ENCODE peak calls at places on chromosomes 7 and 10, in nine cellular contexts. One of them, this sample, is unnamed.

GRCh38 chr7:28503396-28503795 is 91.1 kb downstream of the CREB5 start:
- DNase-seq in lower lobe of right lung: no peak
- DNase-seq in endothelial cell of umbilical vein: no peak
- DNase-seq in fibroblast of the aortic adventitia: no peak
- DNase-seq in transverse colon: no peak
- DNase-seq in body of pancreas: no peak
- DNase-seq in thoracic aorta: no peak
- DNase-seq in brain microvascular endothelial cell: no peak
- DNase-seq in AG09309: no peak
- DNase-seq in this sample: no peak

GRCh38 chr10:112584276-112584675 is 137.3 kb downstream of the VTI1A start:
- DNase-seq in lower lobe of right lung: no peak
- DNase-seq in endothelial cell of umbilical vein: no peak
- DNase-seq in fibroblast of the aortic adventitia: no peak
- DNase-seq in transverse colon: no peak
- DNase-seq in body of pancreas: no peak
- DNase-seq in thoracic aorta: no peak
- DNase-seq in brain microvascular endothelial cell: no peak
- DNase-seq in AG09309: no peak
- DNase-seq in this sample: no peak

GRCh38 chr7:92635538-92635937 is 45.3 kb upstream of the FAM133B start:
- DNase-seq in lower lobe of right lung: no peak
- DNase-seq in endothelial cell of umbilical vein: no peak
- DNase-seq in fibroblast of the aortic adventitia: no peak
- DNase-seq in transverse colon: no peak
- DNase-seq in body of pancreas: no peak
- DNase-seq in thoracic aorta: no peak
- DNase-seq in brain microvascular endothelial cell: no peak
- DNase-seq in AG09309: no peak
- DNase-seq in this sample: no peak

GRCh38 chr7:143126146-143126545 is 5.7 kb upstream of the PIP start:
- DNase-seq in lower lobe of right lung: no peak
- DNase-seq in endothelial cell of umbilical vein: peak
- DNase-seq in fibroblast of the aortic adventitia: peak
- DNase-seq in transverse colon: no peak
- DNase-seq in body of pancreas: no peak
- DNase-seq in thoracic aorta: no peak
- DNase-seq in brain microvascular endothelial cell: peak
- DNase-seq in AG09309: peak
- DNase-seq in this sample: no peak

GRCh38 chr7:100435401-100436304 is 644 bp downstream of the PPP1R35 start:
- DNase-seq in lower lobe of right lung: peak
- DNase-seq in endothelial cell of umbilical vein: peak
- DNase-seq in fibroblast of the aortic adventitia: no peak
- DNase-seq in transverse colon: peak
- DNase-seq in body of pancreas: peak
- DNase-seq in thoracic aorta: no peak
- DNase-seq in brain microvascular endothelial cell: no peak
- DNase-seq in AG09309: no peak
- DNase-seq in this sample: no peak

GRCh38 chr10:90424730-90425129 is 433.1 kb downstream of the HTR7 start:
- DNase-seq in lower lobe of right lung: no peak
- DNase-seq in endothelial cell of umbilical vein: peak
- DNase-seq in fibroblast of the aortic adventitia: no peak
- DNase-seq in transverse colon: no peak
- DNase-seq in body of pancreas: no peak
- DNase-seq in thoracic aorta: no peak
- DNase-seq in brain microvascular endothelial cell: no peak
- DNase-seq in AG09309: no peak
- DNase-seq in this sample: no peak

GRCh38 chr7:34069676-34070075 is 164.3 kb downstream of the BMPER start:
- DNase-seq in lower lobe of right lung: no peak
- DNase-seq in endothelial cell of umbilical vein: peak
- DNase-seq in fibroblast of the aortic adventitia: peak
- DNase-seq in transverse colon: no peak
- DNase-seq in body of pancreas: no peak
- DNase-seq in thoracic aorta: no peak
- DNase-seq in brain microvascular endothelial cell: peak
- DNase-seq in AG09309: no peak
- DNase-seq in this sample: no peak

GRCh38 chr7:130893441-130893894 is 159.5 kb upstream of the KLF14 start:
- DNase-seq in lower lobe of right lung: no peak
- DNase-seq in endothelial cell of umbilical vein: no peak
- DNase-seq in fibroblast of the aortic adventitia: peak
- DNase-seq in transverse colon: no peak
- DNase-seq in body of pancreas: no peak
- DNase-seq in thoracic aorta: no peak
- DNase-seq in brain microvascular endothelial cell: no peak
- DNase-seq in AG09309: no peak
- DNase-seq in this sample: no peak

GRCh38 chr10:116892873-116893685 is 43.8 kb downstream of the ENO4 start:
- DNase-seq in lower lobe of right lung: no peak
- DNase-seq in endothelial cell of umbilical vein: peak
- DNase-seq in fibroblast of the aortic adventitia: no peak
- DNase-seq in transverse colon: no peak
- DNase-seq in body of pancreas: no peak
- DNase-seq in thoracic aorta: no peak
- DNase-seq in brain microvascular endothelial cell: peak
- DNase-seq in AG09309: no peak
- DNase-seq in this sample: no peak

GRCh38 chr7:87875151-87876039 is 765 bp downstream of the SLC25A40 start:
- DNase-seq in lower lobe of right lung: no peak
- DNase-seq in endothelial cell of umbilical vein: peak
- DNase-seq in fibroblast of the aortic adventitia: no peak
- DNase-seq in transverse colon: peak
- DNase-seq in body of pancreas: peak
- DNase-seq in thoracic aorta: no peak
- DNase-seq in brain microvascular endothelial cell: no peak
- DNase-seq in AG09309: no peak
- DNase-seq in this sample: no peak

GRCh38 chr10:89384474-89385324 is 6.8 kb downstream of the IFIT1B start:
- DNase-seq in lower lobe of right lung: no peak
- DNase-seq in endothelial cell of umbilical vein: no peak
- DNase-seq in fibroblast of the aortic adventitia: no peak
- DNase-seq in transverse colon: no peak
- DNase-seq in body of pancreas: no peak
- DNase-seq in thoracic aorta: no peak
- DNase-seq in brain microvascular endothelial cell: no peak
- DNase-seq in AG09309: no peak
- DNase-seq in this sample: no peak

GRCh38 chr7:133051066-133051465 is 30.8 kb downstream of the CHCHD3 start:
- DNase-seq in lower lobe of right lung: no peak
- DNase-seq in endothelial cell of umbilical vein: no peak
- DNase-seq in fibroblast of the aortic adventitia: peak
- DNase-seq in transverse colon: no peak
- DNase-seq in body of pancreas: peak
- DNase-seq in thoracic aorta: no peak
- DNase-seq in brain microvascular endothelial cell: peak
- DNase-seq in AG09309: no peak
- DNase-seq in this sample: no peak

GRCh38 chr7:70325509-70326101 is 727.3 kb downstream of the AUTS2 start:
- DNase-seq in lower lobe of right lung: no peak
- DNase-seq in endothelial cell of umbilical vein: no peak
- DNase-seq in fibroblast of the aortic adventitia: peak
- DNase-seq in transverse colon: no peak
- DNase-seq in body of pancreas: no peak
- DNase-seq in thoracic aorta: no peak
- DNase-seq in brain microvascular endothelial cell: peak
- DNase-seq in AG09309: peak
- DNase-seq in this sample: peak

GRCh38 chr7:40845959-40846358 is 711.2 kb downstream of the SUGCT start:
- DNase-seq in lower lobe of right lung: no peak
- DNase-seq in endothelial cell of umbilical vein: no peak
- DNase-seq in fibroblast of the aortic adventitia: no peak
- DNase-seq in transverse colon: no peak
- DNase-seq in body of pancreas: no peak
- DNase-seq in thoracic aorta: no peak
- DNase-seq in brain microvascular endothelial cell: no peak
- DNase-seq in AG09309: no peak
- DNase-seq in this sample: no peak

GRCh38 chr10:14500172-14500765 is 169.5 kb upstream of the FRMD4A start:
- DNase-seq in lower lobe of right lung: no peak
- DNase-seq in endothelial cell of umbilical vein: no peak
- DNase-seq in fibroblast of the aortic adventitia: no peak
- DNase-seq in transverse colon: peak
- DNase-seq in body of pancreas: no peak
- DNase-seq in thoracic aorta: no peak
- DNase-seq in brain microvascular endothelial cell: no peak
- DNase-seq in AG09309: no peak
- DNase-seq in this sample: no peak

GRCh38 chr10:101065479-101066145 is 3.8 kb downstream of the KAZALD1 start:
- DNase-seq in lower lobe of right lung: no peak
- DNase-seq in endothelial cell of umbilical vein: no peak
- DNase-seq in fibroblast of the aortic adventitia: peak
- DNase-seq in transverse colon: no peak
- DNase-seq in body of pancreas: no peak
- DNase-seq in thoracic aorta: no peak
- DNase-seq in brain microvascular endothelial cell: no peak
- DNase-seq in AG09309: no peak
- DNase-seq in this sample: no peak
- H3K4me3 ChIP-seq in lower lobe of right lung: peak
- H3K4me3 ChIP-seq in endothelial cell of umbilical vein: no peak
- H3K4me3 ChIP-seq in fibroblast of the aortic adventitia: peak
- H3K4me3 ChIP-seq in transverse colon: no peak
- H3K4me3 ChIP-seq in body of pancreas: no peak
- H3K4me3 ChIP-seq in thoracic aorta: peak
- H3K4me3 ChIP-seq in brain microvascular endothelial cell: no peak
- H3K4me3 ChIP-seq in AG09309: peak
- H3K4me3 ChIP-seq in this sample: no peak

GRCh38 chr10:80443531-80443974 is 10.6 kb upstream of the TSPAN14 start:
- DNase-seq in lower lobe of right lung: no peak
- DNase-seq in endothelial cell of umbilical vein: peak
- DNase-seq in fibroblast of the aortic adventitia: no peak
- DNase-seq in transverse colon: peak
- DNase-seq in body of pancreas: peak
- DNase-seq in thoracic aorta: no peak
- DNase-seq in brain microvascular endothelial cell: no peak
- DNase-seq in AG09309: no peak
- DNase-seq in this sample: no peak
- TF ChIP-seq CTCF in lower lobe of right lung: peak
- TF ChIP-seq CTCF in endothelial cell of umbilical vein: peak
- TF ChIP-seq CTCF in fibroblast of the aortic adventitia: peak
- TF ChIP-seq CTCF in transverse colon: peak
- TF ChIP-seq CTCF in body of pancreas: peak
- TF ChIP-seq CTCF in thoracic aorta: peak
- TF ChIP-seq CTCF in brain microvascular endothelial cell: peak
- TF ChIP-seq CTCF in AG09309: peak
- TF ChIP-seq CTCF in this sample: peak

DNA sequence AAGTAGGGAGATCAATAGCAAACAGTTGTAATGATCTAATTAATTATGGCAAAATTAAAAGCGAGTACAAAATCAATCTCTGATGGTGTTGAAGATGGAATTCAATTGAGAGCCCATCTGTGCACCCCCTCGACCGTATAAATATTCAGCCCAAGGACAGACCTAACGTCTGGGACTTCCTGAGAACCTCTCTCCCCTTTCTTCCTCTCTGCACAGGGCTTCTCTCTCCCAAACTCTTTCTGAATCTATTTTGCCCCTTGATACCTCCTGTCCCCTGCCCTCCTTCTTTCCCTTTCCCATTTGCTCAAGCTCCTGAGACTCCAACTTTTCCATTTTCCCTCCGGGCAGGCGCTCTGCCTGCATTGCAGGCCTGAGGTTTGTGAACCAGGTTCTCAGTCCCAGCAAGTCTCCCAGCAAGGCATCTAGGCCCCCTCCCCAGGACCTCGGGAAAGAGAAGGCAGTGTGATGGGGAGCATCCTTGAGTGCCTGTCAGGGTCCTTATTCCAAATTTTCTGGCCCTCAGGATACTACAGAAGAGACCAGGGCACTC is 8.5 kb upstream of the PAX2 start:
- DNase-seq in lower lobe of right lung: no peak
- DNase-seq in endothelial cell of umbilical vein: no peak
- DNase-seq in fibroblast of the aortic adventitia: no peak
- DNase-seq in transverse colon: no peak
- DNase-seq in body of pancreas: no peak
- DNase-seq in thoracic aorta: no peak
- DNase-seq in brain microvascular endothelial cell: no peak
- DNase-seq in AG09309: no peak
- DNase-seq in this sample: no peak
- H3K4me3 ChIP-seq in lower lobe of right lung: no peak
- H3K4me3 ChIP-seq in endothelial cell of umbilical vein: no peak
- H3K4me3 ChIP-seq in fibroblast of the aortic adventitia: no peak
- H3K4me3 ChIP-seq in transverse colon: no peak
- H3K4me3 ChIP-seq in body of pancreas: no peak
- H3K4me3 ChIP-seq in thoracic aorta: peak
- H3K4me3 ChIP-seq in brain microvascular endothelial cell: no peak
- H3K4me3 ChIP-seq in AG09309: no peak
- H3K4me3 ChIP-seq in this sample: no peak

DNA sequence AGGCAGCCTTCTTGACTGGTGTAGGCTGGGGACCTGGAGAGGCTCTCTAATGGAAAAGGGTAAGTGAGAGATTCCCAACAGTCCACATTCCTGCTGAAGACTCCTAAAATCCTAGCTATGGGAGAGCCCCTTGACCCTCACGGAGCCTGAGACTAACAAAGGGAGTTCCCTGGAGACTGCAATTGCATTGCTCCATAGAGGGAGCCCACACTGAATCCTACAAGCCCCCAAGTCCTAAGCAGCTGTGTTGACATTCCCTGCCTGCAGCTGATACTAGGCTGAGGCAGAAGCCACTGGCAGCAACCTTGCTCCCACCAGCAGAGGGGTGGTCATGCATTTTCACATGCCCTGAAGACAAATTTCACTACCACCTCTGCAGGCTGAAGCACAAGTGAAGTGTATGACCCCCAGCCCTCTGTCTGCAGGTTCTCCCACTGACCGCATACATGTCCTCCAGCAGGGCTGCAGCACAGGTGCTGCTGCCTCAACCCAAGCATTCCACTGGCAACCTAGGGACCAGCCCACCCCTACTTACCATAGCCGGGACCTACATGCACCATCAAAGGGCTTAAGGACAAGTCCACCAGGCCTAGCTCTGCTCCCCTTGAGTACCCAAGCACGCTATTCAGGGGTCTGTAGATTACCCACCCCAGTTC is 130.3 kb upstream of the SLC13A1 start:
- DNase-seq in lower lobe of right lung: no peak
- DNase-seq in endothelial cell of umbilical vein: no peak
- DNase-seq in fibroblast of the aortic adventitia: no peak
- DNase-seq in transverse colon: no peak
- DNase-seq in body of pancreas: no peak
- DNase-seq in thoracic aorta: no peak
- DNase-seq in brain microvascular endothelial cell: no peak
- DNase-seq in AG09309: no peak
- DNase-seq in this sample: no peak
- TF ChIP-seq CTCF in lower lobe of right lung: no peak
- TF ChIP-seq CTCF in endothelial cell of umbilical vein: no peak
- TF ChIP-seq CTCF in fibroblast of the aortic adventitia: no peak
- TF ChIP-seq CTCF in transverse colon: no peak
- TF ChIP-seq CTCF in body of pancreas: no peak
- TF ChIP-seq CTCF in thoracic aorta: no peak
- TF ChIP-seq CTCF in brain microvascular endothelial cell: no peak
- TF ChIP-seq CTCF in AG09309: no peak
- TF ChIP-seq CTCF in this sample: no peak

This sample was measured in astrocyte of the cerebellum.